ENCODE peak calls at places on chromosomes 7 and 10, in five cellular contexts. K, V, X, Q and D are unnamed samples.

GRCh38 chr10:119006451-119007210 is 22.9 kb upstream of the NANOS1 start:
- DNase-seq in X (peak; percentile 35), V (peak; percentile 89), K (peak; percentile 69), Q (peak; percentile 42), D (no peak)

GRCh38 chr7:152571031-152571430 is 104.9 kb downstream of the XRCC2 start:
- DNase-seq in K (no peak), Q (no peak), X (no peak), V (no peak), D (no peak)

GRCh38 chr7:114414151-114415053 is at the start of gene FOXP2:
- DNase-seq in Q (peak; percentile 19), X (no peak), V (no peak), K (peak; percentile 3), D (no peak)

GRCh38 chr7:22433710-22434460 is 66.1 kb downstream of the STEAP1B start:
- DNase-seq in Q (peak; percentile 72), K (peak; percentile 93), V (no peak), X (peak; percentile 86), D (no peak)

GRCh38 chr10:102065561-102066420 is 642 bp downstream of the HPS6 start:
- DNase-seq in Q (no peak), X (peak; percentile 29), V (peak; percentile 38), K (no peak), D (peak; percentile 60)

GRCh38 chr10:101214446-101215396 is 14.5 kb downstream of the LBX1 start:
- DNase-seq in X (peak; percentile 73), K (peak; percentile 50), V (peak; percentile 66), Q (peak; percentile 44), D (peak; percentile 77)

GRCh38 chr10:71296086-71296485 is 23.0 kb upstream of the SLC29A3 start:
- DNase-seq in Q (no peak), V (no peak), K (no peak), X (no peak), D (no peak)

GRCh38 chr10:53827261-53827660 is 973.8 kb downstream of the PCDH15 start:
- DNase-seq in X (no peak), V (no peak), K (no peak), Q (no peak), D (no peak)

GRCh38 chr7:29091121-29091601 is 55.2 kb downstream of the CPVL start:
- DNase-seq in K (no peak), Q (no peak), V (no peak), X (no peak), D (no peak)

GRCh38 chr10:89378006-89378627 is at the start of gene IFIT1B:
- DNase-seq in V (no peak), X (no peak), Q (no peak), K (no peak), D (no peak)

GRCh38 chr7:37354661-37355131 is 94.0 kb downstream of the ELMO1 start:
- DNase-seq in V (no peak), Q (peak; percentile 98), K (no peak), X (peak; percentile 81), D (peak; percentile 84)

GRCh38 chr7:33710608-33711007 is 194.7 kb upstream of the BMPER start:
- DNase-seq in V (no peak), Q (no peak), K (no peak), X (no peak), D (no peak)

GRCh38 chr7:26369519-26370385 is 78.1 kb downstream of the SNX10 start:
- DNase-seq in K (peak; percentile 36), V (peak; percentile 31), Q (peak; percentile 84), X (peak; percentile 72), D (peak; percentile 76)

GRCh38 chr7:41940760-41941343 is 238.0 kb upstream of the INHBA start:
- DNase-seq in K (peak; percentile 69), X (peak; percentile 73), V (peak; percentile 59), Q (peak; percentile 72), D (peak; percentile 83)

GRCh38 chr7:30984359-30985107 is 20.8 kb downstream of the GHRHR start:
- DNase-seq in K (no peak), V (no peak), X (no peak), Q (peak; percentile 43), D (peak; percentile 73)

GRCh38 chr7:41977165-41977651 is 259.8 kb downstream of the GLI3 start:
- DNase-seq in Q (peak; percentile 65), K (peak; percentile 21), X (peak; percentile 37), V (peak; percentile 28), D (peak; percentile 70)

GRCh38 chr7:28955723-28956607 is 2.2 kb downstream of the TRIL start:
- DNase-seq in Q (peak; percentile 57), K (peak; percentile 72), X (no peak), V (peak; percentile 33), D (no peak)

GRCh38 chr7:107070710-107071109 is 26.2 kb downstream of the PRKAR2B start:
- DNase-seq in Q (no peak), X (no peak), V (no peak), K (no peak), D (no peak)

GRCh38 chr10:125291841-125292240 is 131.5 kb upstream of the CTBP2 start:
- DNase-seq in V (no peak), K (no peak), X (no peak), Q (no peak), D (no peak)

GRCh38 chr10:119281581-119282071 is 74.3 kb downstream of the GRK5 start:
- DNase-seq in V (no peak), K (no peak), X (no peak), Q (no peak), D (no peak)

GRCh38 chr10:117796394-117796793 is 250.3 kb downstream of the RAB11FIP2 start:
- DNase-seq in X (no peak), Q (no peak), K (no peak), V (no peak), D (no peak)

GRCh38 chr7:69104023-69104422 is 494.3 kb upstream of the AUTS2 start:
- DNase-seq in Q (no peak), V (no peak), X (no peak), K (no peak), D (no peak)

GRCh38 chr10:72107325-72108003 is 19.1 kb upstream of the SPOCK2 start:
- DNase-seq in Q (no peak), K (no peak), X (no peak), V (peak; percentile 17), D (no peak)

GRCh38 chr10:6917125-6917524 is 337.0 kb upstream of the PRKCQ start:
- DNase-seq in K (no peak), X (no peak), Q (no peak), V (no peak), D (peak; percentile 46)

GRCh38 chr10:132502544-132503300 is 34.9 kb upstream of the INPP5A start:
- DNase-seq in K (no peak), V (no peak), X (no peak), Q (no peak), D (no peak)

GRCh38 chr10:75709830-75710229 is 278.4 kb downstream of the LRMDA start:
- DNase-seq in Q (no peak), X (no peak), K (no peak), V (no peak), D (no peak)

GRCh38 chr10:13048762-13049161 is 47.2 kb upstream of the CCDC3 start:
- DNase-seq in V (no peak), X (no peak), K (no peak), Q (no peak), D (no peak)

GRCh38 chr7:11319491-11320274 is 346.0 kb downstream of the PHF14 start:
- DNase-seq in V (no peak), Q (no peak), K (no peak), X (no peak), D (peak; percentile 15)

GRCh38 chr7:149766215-149766614 is 7.2 kb downstream of the ZNF467 start:
- DNase-seq in K (no peak), X (no peak), V (no peak), Q (no peak), D (no peak)

GRCh38 chr7:79400221-79400620 is 53.2 kb downstream of the MAGI2 start:
- DNase-seq in Q (no peak), K (no peak), X (no peak), V (no peak), D (no peak)

GRCh38 chr7:157005456-157006204 is 4.8 kb downstream of the MNX1 start:
- DNase-seq in Q (no peak), X (no peak), K (no peak), V (no peak), D (peak; percentile 30)

GRCh38 chr10:110376021-110376773 is 71.5 kb upstream of the SMNDC1 start:
- DNase-seq in V (no peak), K (peak; percentile 43), Q (peak; percentile 55), X (peak; percentile 22), D (peak; percentile 18)

DNA sequence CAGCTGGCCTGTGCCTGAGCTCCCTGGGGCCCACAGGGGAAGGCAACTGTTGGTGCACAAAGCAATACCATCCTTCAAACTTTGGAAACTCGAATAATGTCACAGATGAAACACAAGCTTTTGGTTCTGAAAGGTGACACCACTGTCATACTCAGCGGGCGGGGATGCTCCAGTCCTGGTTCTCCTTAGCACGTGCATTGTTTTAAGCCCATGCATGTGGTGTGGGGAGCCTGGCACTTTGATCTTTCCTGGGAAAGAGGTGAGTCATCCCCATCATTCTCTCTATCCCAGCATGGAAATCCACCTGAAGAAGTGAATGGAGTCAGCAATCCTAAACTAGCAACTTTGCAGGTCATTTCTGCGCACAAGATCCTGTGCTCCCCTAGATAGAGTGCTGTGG is 119.6 kb downstream of the GLRX3 start:
- DNase-seq in Q (no peak), K (no peak), V (no peak), X (no peak), D (no peak)
- TF ChIP-seq MYC in Q (no peak), K (no peak), V (no peak), X (no peak), D (no peak)

GRCh38 chr10:93431361-93431760 is 50.8 kb downstream of the MYOF start:
- DNase-seq in Q (peak; percentile 66), X (no peak), V (no peak), K (no peak), D (no peak)
- H3K4me3 ChIP-seq in Q (no peak overlapping the region), X (no peak overlapping the region), V (no peak overlapping the region), K (no peak overlapping the region), D (no peak overlapping the region)

GRCh38 chr7:1716263-1717094 is 46.4 kb downstream of the ELFN1 start:
- DNase-seq in V (no peak), X (peak; percentile 37), K (peak; percentile 44), Q (no peak), D (peak; percentile 82)
- TF ChIP-seq MYC in V (no peak), X (no peak), K (no peak), Q (no peak), D (no peak)

GRCh38 chr10:90775351-90776028 is 82.3 kb downstream of the HTR7 start:
- DNase-seq in V (no peak), Q (no peak), K (no peak), X (no peak), D (peak; percentile 51)

GRCh38 chr10:90780488-90780887 is 77.4 kb downstream of the HTR7 start:
- DNase-seq in V (no peak), Q (no peak), K (no peak), X (no peak), D (no peak)

GRCh38 chr10:90779573-90779972 is 78.3 kb downstream of the HTR7 start:
- DNase-seq in V (peak; percentile 8), X (peak; percentile 16), Q (peak; percentile 26), K (peak; percentile 13), D (peak; percentile 46)

DNA sequence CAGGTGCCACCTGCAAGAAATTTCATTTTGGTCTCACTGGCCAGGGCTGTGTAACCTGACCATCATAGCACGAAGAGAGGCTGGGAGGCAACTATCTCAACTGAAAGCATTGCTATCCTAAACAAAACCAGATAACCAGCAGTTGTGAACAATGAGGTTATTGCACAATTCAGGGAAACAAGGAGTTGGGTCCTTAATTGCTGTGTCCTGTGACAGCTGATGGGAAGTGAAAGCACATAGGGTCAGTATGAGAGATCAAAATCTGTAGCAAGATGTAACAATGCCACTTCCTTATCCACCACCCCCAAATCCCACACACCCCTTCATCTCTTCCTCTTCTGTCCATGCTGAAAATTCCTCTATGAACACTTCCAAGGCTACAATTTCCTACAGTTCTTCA is 80.2 kb downstream of the HTR7 start:
- DNase-seq in V (no peak), Q (no peak), K (no peak), X (no peak), D (peak; percentile 19)
- H3K4me3 ChIP-seq in V (no peak overlapping the region), Q (no peak overlapping the region), K (no peak overlapping the region), X (no peak overlapping the region), D (no peak overlapping the region)